ENCODE peak calls at places on chromosomes 12 and 14, in six cellular contexts. N is CD8-positive, alpha-beta T cell; U is germinal center; S is CD4-positive, CD25-positive, alpha-beta regulatory T cell; W is H54; X is hippocampal formation. K is an unnamed sample.

GRCh38 chr12:53005986-53006809 is at the start of gene EIF4B:
- DNase-seq in N (peak), U (peak), S (peak), W (peak), X (peak), K (peak)

GRCh38 chr12:53128780-53129747 is 25.8 kb downstream of the SOAT2 start:
- DNase-seq in N (no peak), U (no peak), S (no peak), W (no peak), X (no peak), K (no peak)

GRCh38 chr12:95228617-95229016 is 11.0 kb downstream of the VEZT start:
- DNase-seq in N (no peak), U (no peak), S (no peak), W (no peak), X (no peak), K (no peak)

GRCh38 chr12:87266305-87266704 is 762.9 kb downstream of the C12orf50 start:
- DNase-seq in N (no peak), U (no peak), S (no peak), W (no peak), X (no peak), K (no peak)

GRCh38 chr12:97616936-97617335 is 154.3 kb downstream of the RMST start:
- DNase-seq in N (no peak), U (no peak), S (no peak), W (no peak), X (peak), K (no peak)

GRCh38 chr12:120012067-120012621 is 23.1 kb downstream of the BICDL1 start:
- DNase-seq in N (peak), U (peak), S (peak), W (peak), X (no peak), K (peak)

GRCh38 chr12:109523071-109523470 is 45.6 kb downstream of the UBE3B start:
- DNase-seq in N (no peak), U (no peak), S (no peak), W (no peak), X (peak), K (no peak)

GRCh38 chr12:115597157-115597712 is 680.3 kb downstream of the MED13L start:
- DNase-seq in N (no peak), U (no peak), S (no peak), W (peak), X (no peak), K (peak)

GRCh38 chr12:113844495-113845175 is 121.5 kb downstream of the RBM19 start:
- DNase-seq in N (no peak), U (no peak), S (no peak), W (no peak), X (no peak), K (no peak)

GRCh38 chr12:109949089-109949488 is 47.1 kb downstream of the GIT2 start:
- DNase-seq in N (no peak), U (no peak), S (no peak), W (no peak), X (no peak), K (no peak)

GRCh38 chr14:76101384-76101783 is 50.3 kb upstream of the GPATCH2L start:
- DNase-seq in N (no peak), U (no peak), S (no peak), W (no peak), X (no peak), K (no peak)

GRCh38 chr12:112906712-112907414 is at the start of gene OAS1:
- DNase-seq in N (peak), U (peak), S (peak), W (peak), X (peak), K (peak)